ENCODE peak calls at places on chromosomes 12 and 14, in ten cellular contexts. A is psoas muscle, Q is mucosa of descending colon, F is astrocyte of the spinal cord, U is thoracic aorta, C is cardiac fibroblast, N is AG10803, E is nephron progenitor cell, V is Calu3, P is IMR-90. D is an unnamed sample.

GRCh38 chr12:24719293-24719721 is 229.6 kb downstream of the BCAT1 start:
- DNase-seq in A (no peak), Q (no peak), F (peak), U (no peak), C (peak), N (peak), E (no peak), V (no peak), P (peak), D (no peak)

GRCh38 chr14:81571437-81571836 is 37.8 kb upstream of the SEL1L start:
- DNase-seq in A (no peak), Q (no peak), F (no peak), U (no peak), C (no peak), N (no peak), E (no peak), V (no peak), P (no peak), D (no peak)

GRCh38 chr12:62738611-62739010 is 196.3 kb downstream of the PPM1H start:
- DNase-seq in A (no peak), Q (no peak), F (no peak), U (no peak), C (no peak), N (no peak), E (no peak), V (no peak), P (no peak), D (no peak)

GRCh38 chr12:88360349-88360748 is 218.2 kb downstream of the TMTC3 start:
- DNase-seq in A (no peak), Q (no peak), F (no peak), U (no peak), C (no peak), N (no peak), E (no peak), V (no peak), P (no peak), D (no peak)

GRCh38 chr12:111754671-111755070 is 12.1 kb upstream of the ALDH2 start:
- DNase-seq in A (peak), Q (no peak), F (no peak), U (no peak), C (no peak), N (no peak), E (no peak), V (no peak), P (no peak), D (no peak)

GRCh38 chr14:96762650-96763049 is 34.5 kb upstream of the VRK1 start:
- DNase-seq in A (no peak), Q (peak), F (peak), U (no peak), C (peak), N (peak), E (peak), V (peak), P (peak), D (no peak)

GRCh38 chr14:99389171-99389826 is 91.4 kb downstream of the SETD3 start:
- DNase-seq in A (peak), Q (peak), F (peak), U (no peak), C (peak), N (peak), E (peak), V (peak), P (peak), D (peak)

GRCh38 chr12:128772249-128772648 is 51.5 kb downstream of the SLC15A4 start:
- DNase-seq in A (no peak), Q (no peak), F (no peak), U (no peak), C (no peak), N (no peak), E (no peak), V (no peak), P (no peak), D (no peak)

GRCh38 chr14:100539766-100540140 is 47.5 kb downstream of the BEGAIN start:
- DNase-seq in A (peak), Q (no peak), F (no peak), U (no peak), C (no peak), N (no peak), E (no peak), V (no peak), P (no peak), D (peak)

GRCh38 chr14:55473786-55474185 is 33.4 kb upstream of the TBPL2 start:
- DNase-seq in A (no peak), Q (no peak), F (no peak), U (no peak), C (no peak), N (no peak), E (no peak), V (no peak), P (no peak), D (no peak)

GRCh38 chr14:95774265-95775160 is 60.6 kb upstream of the TCL1A start:
- DNase-seq in A (no peak), Q (peak), F (peak), U (no peak), C (peak), N (peak), E (peak), V (peak), P (peak), D (peak)

GRCh38 chr12:111758120-111758561 is 8.6 kb upstream of the ALDH2 start:
- DNase-seq in A (peak), Q (no peak), F (no peak), U (no peak), C (no peak), N (no peak), E (no peak), V (no peak), P (no peak), D (no peak)

GRCh38 chr14:73140924-73141323 is 4.6 kb downstream of the PSEN1 start:
- DNase-seq in A (no peak), Q (no peak), F (no peak), U (no peak), C (no peak), N (no peak), E (no peak), V (no peak), P (no peak), D (no peak)

GRCh38 chr14:33307691-33308369 is 369.2 kb downstream of the NPAS3 start:
- DNase-seq in A (peak), Q (no peak), F (peak), U (no peak), C (peak), N (peak), E (no peak), V (no peak), P (no peak), D (no peak)

GRCh38 chr12:6367065-6367968 is 8.0 kb downstream of the SCNN1A start:
- DNase-seq in A (no peak), Q (peak), F (no peak), U (no peak), C (peak), N (no peak), E (no peak), V (no peak), P (peak), D (no peak)

GRCh38 chr14:60175255-60175902 is 10.2 kb upstream of the DHRS7 start:
- DNase-seq in A (no peak), Q (no peak), F (no peak), U (no peak), C (no peak), N (no peak), E (no peak), V (no peak), P (peak), D (no peak)

GRCh38 chr12:92614502-92614901 is 88.3 kb upstream of the PLEKHG7 start:
- DNase-seq in A (no peak), Q (no peak), F (no peak), U (no peak), C (no peak), N (peak), E (no peak), V (no peak), P (no peak), D (no peak)

GRCh38 chr12:24227550-24227949 is 278.1 kb upstream of the SOX5 start:
- DNase-seq in A (no peak), Q (no peak), F (no peak), U (no peak), C (peak), N (no peak), E (no peak), V (no peak), P (peak), D (no peak)

GRCh38 chr14:39431416-39432178 is 636 bp downstream of the FBXO33 start:
- DNase-seq in A (peak), Q (peak), F (peak), U (no peak), C (peak), N (peak), E (peak), V (peak), P (peak), D (peak)

GRCh38 chr14:39432179-39432618 is at the start of gene FBXO33:
- DNase-seq in A (peak), Q (peak), F (peak), U (peak), C (peak), N (peak), E (peak), V (peak), P (peak), D (peak)

GRCh38 chr14:39434401-39434800 is 2.2 kb upstream of the FBXO33 start:
- DNase-seq in A (no peak), Q (no peak), F (no peak), U (no peak), C (peak), N (no peak), E (no peak), V (no peak), P (peak), D (no peak)

GRCh38 chr14:39433452-39433813 is 1.2 kb upstream of the FBXO33 start:
- DNase-seq in A (no peak), Q (peak), F (no peak), U (no peak), C (no peak), N (no peak), E (no peak), V (no peak), P (no peak), D (no peak)

DNA sequence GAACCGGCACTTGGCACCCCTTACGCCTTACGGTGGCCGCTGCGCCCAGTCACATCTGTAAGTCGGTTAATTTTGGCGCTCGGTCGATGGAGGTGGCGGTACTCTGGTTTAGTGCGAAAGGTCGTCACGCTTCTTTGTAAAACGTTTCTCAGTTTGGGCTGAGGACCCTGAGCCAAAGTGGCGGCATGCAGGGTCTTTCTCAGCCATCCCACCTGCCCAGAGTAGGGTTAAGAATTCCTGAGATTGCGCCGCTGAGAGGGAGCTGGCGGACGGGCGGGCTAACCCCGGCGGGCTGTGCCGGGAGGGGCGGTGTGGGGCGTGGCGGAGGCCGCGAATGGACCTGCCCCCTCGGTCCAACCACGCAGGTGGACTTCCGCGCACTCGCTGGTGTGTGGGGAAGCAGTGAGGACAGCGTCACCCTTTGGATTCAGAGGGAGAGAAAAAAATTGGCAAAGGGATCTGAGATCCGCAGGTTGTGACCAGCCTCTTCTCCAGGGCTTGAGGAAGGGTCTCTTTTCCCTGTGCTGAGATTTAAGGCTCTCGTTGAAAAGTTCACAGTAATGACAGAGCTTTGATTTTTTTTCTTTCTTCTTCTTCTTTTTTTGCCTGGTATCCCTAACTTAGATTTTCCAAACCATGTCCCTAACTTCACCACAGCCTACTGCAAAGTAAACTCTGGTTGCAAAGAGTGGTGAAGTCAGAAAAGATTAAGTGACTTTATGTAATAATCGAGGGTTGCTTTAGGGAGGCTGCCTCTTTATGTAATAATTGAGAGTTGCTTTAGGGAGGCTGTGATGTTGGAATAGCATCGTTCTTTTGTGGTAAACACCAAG is 602 bp upstream of the FBXO33 start:
- DNase-seq in A (peak), Q (peak), F (peak), U (peak), C (peak), N (peak), E (peak), V (peak), P (peak), D (peak)
- TF ChIP-seq CTCF in A (peak), Q (no peak), F (peak), U (no peak), C (no peak), N (peak), E (no peak), V (no peak), P (peak), D (no peak)

GRCh38 chr14:88552859-88553258 is 1.9 kb downstream of the PTPN21 start:
- DNase-seq in A (no peak), Q (no peak), F (no peak), U (no peak), C (no peak), N (no peak), E (no peak), V (no peak), P (no peak), D (no peak)

GRCh38 chr14:88551936-88552565 is 2.8 kb downstream of the PTPN21 start:
- DNase-seq in A (peak), Q (no peak), F (peak), U (no peak), C (peak), N (peak), E (peak), V (peak), P (peak), D (peak)

GRCh38 chr14:88550078-88550477 is 4.7 kb downstream of the PTPN21 start:
- DNase-seq in A (no peak), Q (no peak), F (no peak), U (no peak), C (no peak), N (no peak), E (no peak), V (no peak), P (no peak), D (no peak)

GRCh38 chr14:88553886-88554457 is 835 bp downstream of the PTPN21 start:
- DNase-seq in A (no peak), Q (no peak), F (peak), U (no peak), C (peak), N (peak), E (no peak), V (no peak), P (peak), D (no peak)

DNA sequence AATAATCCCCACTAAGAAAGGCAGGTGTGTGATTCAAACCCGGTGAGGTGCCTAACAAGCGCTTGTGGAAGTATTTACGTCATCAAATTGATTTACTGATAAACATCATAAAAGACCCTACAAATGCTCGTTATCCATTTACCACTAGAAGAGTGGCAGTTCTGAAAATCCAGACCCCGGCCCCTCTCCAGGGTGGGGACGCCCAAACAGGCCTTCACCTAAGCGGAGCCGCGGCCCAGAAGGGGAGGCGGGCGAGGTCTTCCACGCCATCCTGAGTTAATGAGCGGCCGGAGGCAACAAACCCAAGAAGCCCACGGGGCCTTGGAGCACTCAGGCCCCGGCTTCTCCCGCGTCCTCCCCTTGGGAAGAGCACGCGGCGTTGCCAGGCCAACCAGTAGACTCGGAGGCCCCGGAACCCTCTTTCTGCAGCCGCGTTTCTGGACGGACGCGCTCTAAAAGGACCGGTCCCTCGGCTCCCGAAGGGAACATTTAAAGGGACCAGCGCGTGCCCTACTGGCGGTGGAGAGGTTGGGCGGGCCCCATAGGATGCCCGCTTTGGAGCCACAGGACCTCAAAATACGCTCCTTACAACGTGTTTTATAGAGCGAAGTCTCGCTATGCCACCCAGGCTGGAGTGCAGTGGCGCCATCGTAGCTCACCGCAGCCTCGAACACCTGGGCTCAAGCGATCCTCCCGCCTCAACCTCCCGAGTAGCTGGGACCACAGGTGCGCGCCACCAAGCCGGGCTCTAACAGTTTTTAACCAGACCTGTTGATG is 3.5 kb downstream of the PTPN21 start:
- DNase-seq in A (peak), Q (peak), F (peak), U (no peak), C (peak), N (peak), E (peak), V (peak), P (peak), D (peak)
- TF ChIP-seq CTCF in A (no peak), Q (no peak), F (peak), U (peak), C (peak), N (peak), E (no peak), V (peak), P (peak), D (no peak)

GRCh38 chr12:48868446-48868845 is 2.8 kb upstream of the RND1 start:
- DNase-seq in A (no peak), Q (no peak), F (no peak), U (no peak), C (no peak), N (no peak), E (no peak), V (no peak), P (no peak), D (no peak)

GRCh38 chr12:48862691-48863090 is 3.0 kb downstream of the RND1 start:
- DNase-seq in A (no peak), Q (no peak), F (no peak), U (no peak), C (no peak), N (no peak), E (no peak), V (no peak), P (no peak), D (no peak)

GRCh38 chr12:48863296-48863695 is 2.4 kb downstream of the RND1 start:
- DNase-seq in A (no peak), Q (no peak), F (no peak), U (no peak), C (no peak), N (no peak), E (no peak), V (no peak), P (no peak), D (no peak)

GRCh38 chr12:48865141-48865440 is 579 bp downstream of the RND1 start:
- DNase-seq in A (no peak), Q (no peak), F (no peak), U (no peak), C (no peak), N (no peak), E (no peak), V (no peak), P (no peak), D (no peak)

GRCh38 chr12:48865441-48866290 is at the start of gene RND1:
- DNase-seq in A (peak), Q (peak), F (peak), U (peak), C (peak), N (peak), E (peak), V (peak), P (peak), D (peak)
- TF ChIP-seq CTCF in A (no peak), Q (no peak), F (peak), U (no peak), C (no peak), N (peak), E (no peak), V (no peak), P (no peak), D (no peak)

GRCh38 chr12:1532796-1533195 is 61.6 kb downstream of the FBXL14 start:
- DNase-seq in A (no peak), Q (no peak), F (peak), U (no peak), C (no peak), N (peak), E (no peak), V (no peak), P (no peak), D (no peak)
- TF ChIP-seq CTCF in A (no peak), Q (no peak), F (no peak), U (no peak), C (no peak), N (peak), E (no peak), V (no peak), P (peak), D (no peak)

DNA sequence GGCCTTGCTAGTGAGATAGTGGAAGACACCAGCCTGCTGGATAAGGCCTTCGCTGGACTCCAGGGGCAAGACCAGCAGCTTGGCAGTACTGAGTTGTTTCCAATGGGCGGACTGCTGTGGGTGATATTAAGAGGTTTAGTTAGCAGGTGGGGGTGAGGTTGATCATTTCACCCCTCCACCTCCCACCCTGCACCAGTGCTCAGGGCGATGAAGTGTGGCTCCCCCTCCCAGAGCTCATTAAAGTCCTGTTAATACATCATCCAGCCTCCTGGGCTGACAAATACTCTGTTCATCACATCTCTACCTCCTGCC is 2.4 kb upstream of the FIGNL2 start:
- DNase-seq in A (no peak), Q (no peak), F (no peak), U (no peak), C (no peak), N (no peak), E (no peak), V (no peak), P (no peak), D (no peak)
- TF ChIP-seq CTCF in A (no peak), Q (no peak), F (no peak), U (no peak), C (no peak), N (no peak), E (no peak), V (no peak), P (no peak), D (no peak)

GRCh38 chr14:89017417-89017816 is 193.0 kb downstream of the TTC8 start:
- DNase-seq in A (no peak), Q (no peak), F (no peak), U (no peak), C (no peak), N (no peak), E (no peak), V (no peak), P (peak), D (no peak)

GRCh38 chr14:89014570-89014847 is 190.1 kb downstream of the TTC8 start:
- DNase-seq in A (no peak), Q (no peak), F (no peak), U (no peak), C (no peak), N (no peak), E (no peak), V (no peak), P (no peak), D (no peak)

GRCh38 chr14:89013098-89013504 is 188.7 kb downstream of the TTC8 start:
- DNase-seq in A (no peak), Q (peak), F (peak), U (no peak), C (peak), N (no peak), E (no peak), V (peak), P (peak), D (no peak)

GRCh38 chr14:89013698-89014569 is 189.5 kb downstream of the TTC8 start:
- DNase-seq in A (no peak), Q (no peak), F (no peak), U (no peak), C (no peak), N (no peak), E (no peak), V (no peak), P (no peak), D (no peak)

DNA sequence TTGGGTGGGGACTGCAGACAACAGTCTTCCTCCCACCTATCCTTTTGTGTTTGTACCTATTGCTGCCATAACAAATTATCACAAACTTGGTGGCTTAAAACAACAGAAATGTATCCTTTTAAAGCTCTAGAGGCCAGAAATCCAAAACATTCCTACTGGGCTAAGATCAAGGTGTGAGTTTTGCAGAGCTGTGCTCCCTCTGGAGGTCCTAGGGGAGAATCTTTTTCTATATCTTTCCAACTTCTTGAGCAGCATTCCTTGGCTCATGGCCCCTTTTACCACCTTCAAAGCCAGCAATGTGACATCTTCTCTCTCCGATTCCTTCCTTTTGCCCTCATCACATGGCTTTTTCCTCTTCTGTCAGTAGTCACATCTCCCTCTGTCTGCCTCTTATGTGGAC is 190.6 kb downstream of the TTC8 start:
- DNase-seq in A (no peak), Q (no peak), F (no peak), U (no peak), C (peak), N (no peak), E (no peak), V (no peak), P (no peak), D (no peak)
- TF ChIP-seq CTCF in A (no peak), Q (no peak), F (peak), U (no peak), C (no peak), N (peak), E (no peak), V (no peak), P (peak), D (no peak)

GRCh38 chr12:113327000-113327399 is 7.9 kb downstream of the SLC8B1 start:
- DNase-seq in A (no peak), Q (no peak), F (no peak), U (no peak), C (no peak), N (no peak), E (no peak), V (no peak), P (no peak), D (no peak)
- TF ChIP-seq CTCF in A (no peak), Q (no peak), F (peak), U (no peak), C (peak), N (peak), E (no peak), V (no peak), P (no peak), D (no peak)

GRCh38 chr14:49767473-49768300 is at the start of gene KLHDC2:
- DNase-seq in A (peak), Q (peak), F (peak), U (peak), C (peak), N (peak), E (peak), V (peak), P (peak), D (peak)
- TF ChIP-seq CTCF in A (peak), Q (no peak), F (peak), U (peak), C (no peak), N (no peak), E (no peak), V (no peak), P (peak), D (no peak)

D was measured in glutamatergic neuron.